ENCODE peak calls at places on chromosomes 6 and 20, in six cellular contexts. W is HFF-Myc, J is uterus, F is astrocyte of the spinal cord, G is transverse colon, R is tibial nerve. T is an unnamed sample.

GRCh38 chr20:13868331-13868730 is 83.5 kb downstream of the NDUFAF5 start:
- DNase-seq in G (no peak), W (peak), J (peak), F (peak), R (no peak), T (peak)

GRCh38 chr6:148311849-148312669 is 30.6 kb upstream of the SASH1 start:
- DNase-seq in G (no peak), J (no peak), F (no peak), W (no peak), R (no peak), T (no peak)

GRCh38 chr6:40328376-40328987 is 258.7 kb downstream of the LRFN2 start:
- DNase-seq in F (no peak), W (no peak), G (peak), R (no peak), J (no peak), T (no peak)

GRCh38 chr20:35947489-35947888 is 6.8 kb downstream of the SCAND1 start:
- DNase-seq in R (no peak), F (no peak), J (no peak), G (no peak), W (no peak), T (no peak)

GRCh38 chr6:159174263-159174974 is 5.2 kb downstream of the FNDC1 start:
- DNase-seq in W (no peak), J (no peak), F (peak), R (peak), G (peak), T (no peak)

GRCh38 chr6:15907914-15908518 is 220.9 kb upstream of the MYLIP start:
- DNase-seq in W (no peak), G (peak), F (no peak), J (no peak), R (no peak), T (no peak)

GRCh38 chr6:106547961-106548453 is 81.3 kb downstream of the RTN4IP1 start:
- DNase-seq in R (no peak), W (peak), J (peak), F (peak), G (no peak), T (no peak)

GRCh38 chr20:51463560-51463959 is 79.0 kb downstream of the NFATC2 start:
- DNase-seq in F (no peak), G (no peak), W (no peak), R (no peak), J (no peak), T (no peak)

GRCh38 chr20:32456869-32457421 is 98.8 kb downstream of the ASXL1 start:
- DNase-seq in R (no peak), F (peak), G (no peak), W (no peak), J (no peak), T (no peak)

GRCh38 chr20:46631212-46631869 is 19.9 kb downstream of the SLC13A3 start:
- DNase-seq in J (no peak), F (no peak), W (no peak), G (no peak), R (no peak), T (no peak)

GRCh38 chr6:163554663-163555062 is 140.1 kb downstream of the QKI start:
- DNase-seq in R (peak), W (peak), F (peak), J (no peak), G (peak), T (no peak)

GRCh38 chr6:127459231-127459641 is at the start of gene KIAA0408:
- DNase-seq in W (no peak), J (peak), G (peak), F (peak), R (peak), T (peak)
- H3K4me3 ChIP-seq in W (peak), J (peak), G (no peak), F (no peak), R (peak), T (no peak)

GRCh38 chr6:34360556-34360955 is 31.9 kb downstream of the NUDT3 start:
- DNase-seq in F (peak), J (no peak), R (no peak), W (no peak), G (no peak), T (peak)
- TF ChIP-seq CTCF in F (no peak), J (no peak), R (no peak), W (no peak), G (no peak), T (no peak)

GRCh38 chr6:30684386-30685156 is 1.9 kb downstream of the PPP1R18 start:
- DNase-seq in R (peak), W (no peak), J (no peak), F (peak), G (peak), T (no peak)
- H3K4me3 ChIP-seq in R (peak), W (peak), J (peak), F (peak), G (peak), T (peak)

DNA sequence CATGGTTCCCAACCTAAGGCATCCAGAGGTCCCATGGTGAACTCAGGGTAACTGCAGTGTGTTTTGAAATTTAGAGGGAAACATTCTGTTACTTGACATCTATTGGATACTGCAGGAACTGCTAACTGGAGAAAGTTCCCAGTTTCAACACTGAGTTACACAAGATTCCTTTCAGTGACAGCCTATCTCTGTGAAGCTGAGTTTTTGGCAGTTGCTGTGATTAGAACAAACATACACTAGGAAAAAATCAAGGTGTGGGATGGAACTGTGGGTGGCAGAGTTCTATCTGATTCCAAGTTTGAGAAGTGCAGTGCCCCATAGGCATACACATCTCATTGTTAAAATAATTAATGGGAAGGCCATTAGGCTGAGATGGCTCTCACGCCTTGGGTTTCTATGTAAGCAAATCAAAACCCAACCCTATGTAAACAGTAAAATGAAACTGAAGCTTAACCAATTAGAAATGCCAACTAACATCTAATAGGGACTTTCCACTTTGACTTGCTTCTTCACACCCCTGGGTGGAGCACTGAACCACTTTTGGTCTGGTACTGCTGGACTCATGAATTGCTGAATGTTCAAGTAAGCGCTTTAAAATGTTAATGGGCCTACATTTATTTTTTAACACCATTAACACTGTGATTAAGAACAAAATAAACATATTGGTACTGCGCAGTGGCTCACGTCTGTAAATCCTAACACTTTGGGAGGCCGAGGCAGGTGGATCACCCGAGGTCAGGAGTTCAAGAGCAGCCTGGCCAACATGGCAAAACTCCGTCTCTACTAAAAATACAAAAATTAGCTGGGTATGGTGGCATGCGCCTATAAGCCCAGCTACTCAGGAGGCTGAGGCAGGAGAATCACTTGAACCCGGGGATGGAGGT is 55.2 kb upstream of the TBC1D7 start:
- DNase-seq in F (no peak), J (no peak), G (no peak), W (no peak), R (no peak), T (no peak)
- TF ChIP-seq CTCF in F (peak), J (no peak), G (peak), W (no peak), R (no peak), T (peak)

GRCh38 chr20:29443819-29444218 is 1813.6 kb upstream of the DEFB115 start:
- DNase-seq in J (no peak), F (no peak), W (no peak), G (no peak), R (no peak), T (no peak)
- H3K4me3 ChIP-seq in J (no peak), F (no peak), W (no peak), G (no peak), R (no peak), T (no peak)

GRCh38 chr6:111105578-111105977 is 18.3 kb downstream of the SLC16A10 start:
- DNase-seq in W (peak), F (peak), R (no peak), G (peak), J (peak), T (no peak)
- TF ChIP-seq CTCF in W (no peak), F (no peak), R (no peak), G (peak), J (no peak), T (no peak)

GRCh38 chr20:22904905-22905304 is 130.2 kb upstream of the SSTR4 start:
- DNase-seq in W (no peak), F (no peak), R (no peak), J (no peak), G (no peak), T (no peak)
- H3K4me3 ChIP-seq in W (no peak), F (no peak), R (no peak), J (no peak), G (no peak), T (no peak)

DNA sequence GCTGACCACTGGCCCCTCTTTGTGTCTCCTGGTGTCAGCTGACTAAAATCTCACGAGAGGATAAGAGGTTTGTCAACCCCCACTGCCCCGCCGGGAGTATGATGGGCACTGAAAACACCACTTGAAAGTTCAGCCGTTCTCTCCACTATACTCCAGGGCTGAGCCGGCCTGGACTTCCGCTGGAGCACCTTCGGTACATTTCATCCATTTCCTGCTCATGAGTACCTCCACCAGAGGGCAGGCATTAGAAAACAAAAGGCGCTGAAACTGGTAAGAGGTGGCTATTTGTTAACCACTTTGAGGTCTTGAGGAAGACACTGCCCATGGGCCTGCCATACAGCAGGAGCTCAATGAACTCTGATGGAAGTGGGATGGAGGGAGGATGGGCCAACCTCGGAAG is 17.9 kb upstream of the ANKRD60 start:
- DNase-seq in W (no peak), R (no peak), J (no peak), F (peak), G (no peak), T (no peak)
- TF ChIP-seq CTCF in W (peak), R (no peak), J (no peak), F (peak), G (peak), T (peak)

GRCh38 chr6:125986295-125986955 is at the start of gene TRMT11:
- DNase-seq in R (peak), F (peak), J (peak), G (peak), W (peak), T (no peak)

GRCh38 chr6:125985967-125986294 is 409 bp upstream of the TRMT11 start:
- DNase-seq in G (no peak), W (no peak), R (no peak), J (no peak), F (no peak), T (no peak)

GRCh38 chr6:125984311-125984710 is 2.0 kb upstream of the TRMT11 start:
- DNase-seq in G (no peak), F (peak), R (no peak), J (no peak), W (no peak), T (peak)

GRCh38 chr6:125986956-125987617 is 747 bp downstream of the TRMT11 start:
- DNase-seq in F (peak), R (no peak), J (no peak), G (no peak), W (no peak), T (no peak)

GRCh38 chr6:125985522-125985921 is 818 bp upstream of the TRMT11 start:
- DNase-seq in R (no peak), W (no peak), J (no peak), G (no peak), F (no peak), T (no peak)
- H3K4me3 ChIP-seq in R (peak), W (peak), J (peak), G (no peak), F (peak), T (peak)